ENCODE peak calls at places on chromosomes 1 and 21, in five cellular contexts. Q is colonic mucosa, J is body of pancreas, O is ovary, V is pancreas. R is an unnamed sample.

GRCh38 chr1:80919426-80919825 is 881.3 kb upstream of the ADGRL2 start:
- DNase-seq in Q (no peak), O (no peak), V (no peak), J (no peak), R (no peak)

GRCh38 chr1:186965847-186966246 is 137.1 kb downstream of the PLA2G4A start:
- DNase-seq in V (no peak), Q (no peak), O (no peak), J (no peak), R (no peak)

GRCh38 chr1:28877132-28877781 is 37.1 kb upstream of the EPB41 start:
- DNase-seq in O (peak; percentile 78), Q (peak; percentile 83), V (peak; percentile 79), J (peak; percentile 86), R (peak; percentile 78)

GRCh38 chr1:94395748-94396309 is 22.4 kb upstream of the ABCD3 start:
- DNase-seq in J (no peak), O (no peak), V (no peak), Q (no peak), R (no peak)

GRCh38 chr1:108070662-108071061 is 105.7 kb upstream of the VAV3 start:
- DNase-seq in Q (no peak), J (no peak), O (no peak), V (no peak), R (no peak)

GRCh38 chr1:68954841-68955240 is 458.0 kb upstream of the DEPDC1 start:
- DNase-seq in J (no peak), O (no peak), Q (no peak), V (no peak), R (no peak)

GRCh38 chr1:10170362-10170665 is 40.1 kb upstream of the KIF1B start:
- DNase-seq in O (no peak), V (no peak), Q (no peak), J (no peak), R (no peak)

GRCh38 chr1:237679687-237680086 is 211.0 kb downstream of the ZP4 start:
- DNase-seq in O (no peak), Q (no peak), V (no peak), J (no peak), R (no peak)

GRCh38 chr1:89254658-89255287 is 17.9 kb downstream of the GBP5 start:
- DNase-seq in O (no peak), J (no peak), V (no peak), Q (no peak), R (peak; percentile 46)

GRCh38 chr1:207862241-207862787 is 48.6 kb downstream of the CD34 start:
- DNase-seq in O (no peak), J (no peak), V (no peak), Q (no peak), R (no peak)

GRCh38 chr1:172203135-172203823 is 217.2 kb upstream of the C1orf105 start:
- DNase-seq in Q (peak; percentile 18), V (no peak), J (no peak), O (no peak), R (no peak)

GRCh38 chr1:33876970-33877680 is 13.2 kb downstream of the HMGB4 start:
- DNase-seq in J (peak; percentile 21), Q (no peak), O (no peak), V (no peak), R (no peak)

GRCh38 chr1:15139654-15140350 is 13.7 kb upstream of the TMEM51 start:
- DNase-seq in V (peak; percentile 86), J (peak; percentile 75), Q (no peak), O (peak; percentile 16), R (no peak)

GRCh38 chr1:164706596-164706995 is 147.6 kb downstream of the PBX1 start:
- DNase-seq in J (no peak), O (no peak), V (no peak), Q (peak; percentile 34), R (peak; percentile 38)

GRCh38 chr1:23643668-23644554 is 47.7 kb upstream of the RPL11 start:
- DNase-seq in O (no peak), Q (no peak), V (no peak), J (no peak), R (peak; percentile 25)

GRCh38 chr1:221149676-221150075 is 270.4 kb downstream of the HLX start:
- DNase-seq in O (no peak), J (no peak), V (no peak), Q (no peak), R (no peak)

GRCh38 chr21:34272321-34272720 is 91.5 kb upstream of the KCNE2 start:
- DNase-seq in Q (no peak), O (no peak), J (no peak), V (no peak), R (no peak)

GRCh38 chr1:19164274-19165015 is 45.6 kb downstream of the UBR4 start:
- DNase-seq in V (no peak), O (no peak), Q (no peak), J (no peak), R (no peak)

GRCh38 chr1:27071049-27071416 is 58.4 kb upstream of the TENT5B start:
- DNase-seq in Q (no peak), J (no peak), O (no peak), V (no peak), R (peak; percentile 36)

GRCh38 chr1:57040831-57041230 is 75.0 kb upstream of the C8B start:
- DNase-seq in O (no peak), Q (no peak), V (no peak), J (no peak), R (no peak)

GRCh38 chr1:226551299-226551698 is 2.7 kb downstream of the STUM start:
- DNase-seq in O (peak; percentile 65), Q (peak; percentile 95), J (peak; percentile 28), V (peak; percentile 36), R (no peak)

GRCh38 chr21:41504030-41504429 is 3.9 kb downstream of the TMPRSS2 start:
- DNase-seq in O (no peak), V (no peak), Q (no peak), J (no peak), R (no peak)

GRCh38 chr1:93111065-93111464 is 32.0 kb downstream of the MTF2 start:
- DNase-seq in J (no peak), V (no peak), Q (no peak), O (no peak), R (no peak)

GRCh38 chr1:168550971-168551370 is 7.2 kb upstream of the XCL2 start:
- DNase-seq in J (no peak), O (no peak), V (no peak), Q (no peak), R (peak; percentile 53)

GRCh38 chr1:108610073-108610472 is 50.2 kb downstream of the EEIG2 start:
- DNase-seq in J (no peak), O (no peak), Q (no peak), V (no peak), R (peak; percentile 51)

GRCh38 chr1:178456472-178456871 is 40.3 kb downstream of the CLEC20A start:
- DNase-seq in O (no peak), J (no peak), Q (no peak), V (no peak), R (no peak)

GRCh38 chr21:21688877-21689276 is 690.7 kb downstream of the NCAM2 start:
- DNase-seq in V (no peak), J (no peak), O (no peak), Q (no peak), R (peak; percentile 46)

GRCh38 chr1:51326839-51327238 is 3.5 kb downstream of the TTC39A start:
- DNase-seq in J (no peak), O (no peak), V (no peak), Q (no peak), R (no peak)

GRCh38 chr1:246780264-246780663 is 56.1 kb downstream of the SCCPDH start:
- DNase-seq in Q (no peak), O (no peak), V (no peak), J (no peak), R (no peak)

GRCh38 chr1:164671597-164672327 is 112.8 kb downstream of the PBX1 start:
- DNase-seq in J (no peak), Q (no peak), V (no peak), O (no peak), R (no peak)

GRCh38 chr1:150456161-150456647 is 31.0 kb upstream of the TARS2 start:
- DNase-seq in J (no peak), O (no peak), V (no peak), Q (no peak), R (no peak)

GRCh38 chr21:26489781-26490180 is 83.3 kb downstream of the CYYR1 start:
- DNase-seq in Q (no peak), O (no peak), J (no peak), V (no peak), R (no peak)

GRCh38 chr1:30719406-30720270 is 3.7 kb downstream of the MATN1 start:
- DNase-seq in V (peak; percentile 56), O (peak; percentile 53), J (no peak), Q (no peak), R (no peak)

GRCh38 chr1:33383974-33384767 is 46.7 kb downstream of the PHC2 start:
- DNase-seq in J (no peak), O (no peak), Q (no peak), V (no peak), R (peak; percentile 76)

GRCh38 chr1:78143152-78143551 is 97.4 kb downstream of the GIPC2 start:
- DNase-seq in Q (no peak), J (no peak), O (no peak), V (no peak), R (no peak)

GRCh38 chr21:31349208-31349607 is 5.1 kb upstream of the TIAM1 start:
- DNase-seq in O (no peak), V (no peak), J (no peak), Q (no peak), R (no peak)

GRCh38 chr1:47558601-47559593 is 121.1 kb downstream of the FOXD2 start:
- DNase-seq in J (peak; percentile 66), Q (peak; percentile 82), V (no peak), O (no peak), R (no peak)

GRCh38 chr1:180652791-180653190 is 21.0 kb downstream of the XPR1 start:
- DNase-seq in Q (no peak), J (no peak), V (no peak), O (no peak), R (no peak)

GRCh38 chr1:185316163-185317033 is 645 bp downstream of the IVNS1ABP start:
- DNase-seq in V (peak; percentile 94), J (peak; percentile 90), Q (peak; percentile 99), O (peak; percentile 98), R (peak; percentile 94)
- TF ChIP-seq CTCF in V (no peak), J (no peak), Q (no peak), O (peak; percentile 11), R (no peak)

GRCh38 chr1:8238141-8239038 is 79.5 kb upstream of the SLC45A1 start:
- DNase-seq in O (no peak), J (no peak), V (no peak), Q (peak; percentile 56), R (no peak)

GRCh38 chr1:8242498-8242897 is 75.4 kb upstream of the SLC45A1 start:
- DNase-seq in V (no peak), Q (no peak), J (no peak), O (no peak), R (no peak)

GRCh38 chr1:8239306-8240023 is 78.4 kb upstream of the SLC45A1 start:
- DNase-seq in J (no peak), Q (peak; percentile 80), O (no peak), V (no peak), R (peak; percentile 48)

GRCh38 chr1:8241417-8242014 is 76.4 kb upstream of the SLC45A1 start:
- DNase-seq in J (no peak), O (no peak), V (no peak), Q (peak; percentile 76), R (no peak)

GRCh38 chr1:8239039-8239305 is 78.9 kb upstream of the SLC45A1 start:
- DNase-seq in V (no peak), Q (peak; percentile 64), J (peak; percentile 48), O (peak; percentile 60), R (peak; percentile 77)
- H3K27ac ChIP-seq in V (peak overlapping the region; percentile 33), Q (peak overlapping the region; percentile 80), J (no peak overlapping the region), O (no peak overlapping the region), R (no peak overlapping the region)

GRCh38 chr1:95953005-95953404 is 719.0 kb downstream of the RWDD3 start:
- DNase-seq in Q (no peak), J (no peak), V (no peak), O (no peak), R (peak; percentile 44)
- TF ChIP-seq CTCF in Q (no peak), J (peak; percentile 16), V (no peak), O (no peak), R (peak; percentile 29)

GRCh38 chr1:21754583-21754982 is 28.4 kb downstream of the USP48 start:
- DNase-seq in Q (no peak), V (no peak), J (no peak), O (no peak), R (no peak)
- H3K27ac ChIP-seq in Q (no peak overlapping the region), V (no peak overlapping the region), J (no peak overlapping the region), O (no peak overlapping the region), R (no peak overlapping the region)

R was measured in cardiac muscle cell.